ENCODE peak calls at places on chromosomes 7 and 10, in four cellular contexts. One of them, this sample, is unnamed. For H3K4me1 and H3K36me3, the result is how much of the 10 kb centered on the place peaks cover.

GRCh38 chr10:103739039-103739764 is 116.2 kb downstream of the SH3PXD2A start:
- DNase-seq in CD8-positive, alpha-beta T cell: no peak
- DNase-seq in mesendoderm: peak
- DNase-seq in left ventricle myocardium inferior: no peak
- DNase-seq in this sample: no peak

GRCh38 chr7:70392282-70392681 is 739.7 kb upstream of the GALNT17 start:
- DNase-seq in mesendoderm: no peak
- DNase-seq in left ventricle myocardium inferior: no peak
- DNase-seq in CD8-positive, alpha-beta T cell: no peak
- DNase-seq in this sample: no peak

GRCh38 chr10:31554556-31554955 is 235.5 kb downstream of the ZEB1 start:
- DNase-seq in mesendoderm: no peak
- DNase-seq in left ventricle myocardium inferior: no peak
- DNase-seq in CD8-positive, alpha-beta T cell: no peak
- DNase-seq in this sample: no peak

GRCh38 chr7:129501760-129502707 is at the start of gene SMKR1:
- DNase-seq in CD8-positive, alpha-beta T cell: peak
- DNase-seq in left ventricle myocardium inferior: peak
- DNase-seq in mesendoderm: peak
- DNase-seq in this sample: peak

GRCh38 chr7:153398789-153399553 is 639.4 kb downstream of the ACTR3B start:
- DNase-seq in CD8-positive, alpha-beta T cell: no peak
- DNase-seq in left ventricle myocardium inferior: no peak
- DNase-seq in mesendoderm: no peak
- DNase-seq in this sample: no peak

GRCh38 chr10:71217266-71218045 is 5.1 kb downstream of the UNC5B start:
- DNase-seq in CD8-positive, alpha-beta T cell: no peak
- DNase-seq in mesendoderm: peak
- DNase-seq in left ventricle myocardium inferior: no peak
- DNase-seq in this sample: peak

GRCh38 chr7:71015260-71015900 is 116.6 kb upstream of the GALNT17 start:
- DNase-seq in CD8-positive, alpha-beta T cell: no peak
- DNase-seq in mesendoderm: peak
- DNase-seq in left ventricle myocardium inferior: peak
- DNase-seq in this sample: peak

GRCh38 chr10:79910344-79910743 is 38.6 kb downstream of the SFTPD start:
- DNase-seq in CD8-positive, alpha-beta T cell: no peak
- DNase-seq in mesendoderm: no peak
- DNase-seq in left ventricle myocardium inferior: no peak
- DNase-seq in this sample: no peak

GRCh38 chr7:121015560-121015959 is 27.0 kb downstream of the CPED1 start:
- DNase-seq in CD8-positive, alpha-beta T cell: no peak
- DNase-seq in mesendoderm: no peak
- DNase-seq in left ventricle myocardium inferior: no peak
- DNase-seq in this sample: no peak

GRCh38 chr10:132503581-132504421 is 33.8 kb upstream of the INPP5A start:
- DNase-seq in mesendoderm: no peak
- DNase-seq in CD8-positive, alpha-beta T cell: no peak
- DNase-seq in left ventricle myocardium inferior: peak
- DNase-seq in this sample: no peak

GRCh38 chr7:32905175-32905662 is 13.7 kb upstream of the KBTBD2 start:
- DNase-seq in CD8-positive, alpha-beta T cell: peak
- DNase-seq in left ventricle myocardium inferior: no peak
- DNase-seq in mesendoderm: peak
- DNase-seq in this sample: no peak

GRCh38 chr7:47587389-47587788 is 5.5 kb upstream of the TNS3 start:
- DNase-seq in CD8-positive, alpha-beta T cell: no peak
- DNase-seq in mesendoderm: no peak
- DNase-seq in left ventricle myocardium inferior: no peak
- DNase-seq in this sample: no peak

GRCh38 chr10:48545462-48546145 is 59.3 kb downstream of the ARHGAP22 start:
- DNase-seq in left ventricle myocardium inferior: no peak
- DNase-seq in mesendoderm: no peak
- DNase-seq in CD8-positive, alpha-beta T cell: no peak
- DNase-seq in this sample: no peak

GRCh38 chr10:103757531-103758293 is 97.7 kb downstream of the SH3PXD2A start:
- DNase-seq in mesendoderm: peak
- DNase-seq in CD8-positive, alpha-beta T cell: peak
- DNase-seq in left ventricle myocardium inferior: peak
- DNase-seq in this sample: no peak

GRCh38 chr10:114363745-114364460 is 40.4 kb downstream of the AFAP1L2 start:
- DNase-seq in CD8-positive, alpha-beta T cell: no peak
- DNase-seq in mesendoderm: no peak
- DNase-seq in left ventricle myocardium inferior: no peak
- DNase-seq in this sample: no peak

GRCh38 chr10:113552014-113552413 is 839 bp upstream of the HABP2 start:
- DNase-seq in mesendoderm: no peak
- DNase-seq in CD8-positive, alpha-beta T cell: no peak
- DNase-seq in left ventricle myocardium inferior: no peak
- DNase-seq in this sample: no peak

GRCh38 chr7:143300959-143301617 is 12.9 kb downstream of the CASP2 start:
- DNase-seq in mesendoderm: no peak
- DNase-seq in left ventricle myocardium inferior: no peak
- DNase-seq in CD8-positive, alpha-beta T cell: no peak
- DNase-seq in this sample: no peak

GRCh38 chr10:5435328-5435727 is 23.0 kb downstream of the NET1 start:
- DNase-seq in left ventricle myocardium inferior: no peak
- DNase-seq in CD8-positive, alpha-beta T cell: no peak
- DNase-seq in mesendoderm: no peak
- DNase-seq in this sample: no peak

GRCh38 chr10:33279276-33279675 is 55.2 kb downstream of the NRP1 start:
- DNase-seq in mesendoderm: peak
- DNase-seq in left ventricle myocardium inferior: no peak
- DNase-seq in CD8-positive, alpha-beta T cell: no peak
- DNase-seq in this sample: no peak

GRCh38 chr10:72794260-72794659 is 99.3 kb upstream of the OIT3 start:
- DNase-seq in mesendoderm: peak
- DNase-seq in CD8-positive, alpha-beta T cell: no peak
- DNase-seq in left ventricle myocardium inferior: no peak
- DNase-seq in this sample: no peak

GRCh38 chr10:94038024-94038423 is 44.3 kb downstream of the PLCE1 start:
- DNase-seq in mesendoderm: peak
- DNase-seq in CD8-positive, alpha-beta T cell: no peak
- DNase-seq in left ventricle myocardium inferior: no peak
- DNase-seq in this sample: no peak

GRCh38 chr7:2982831-2983230 is 60.8 kb downstream of the CARD11 start:
- DNase-seq in mesendoderm: no peak
- DNase-seq in CD8-positive, alpha-beta T cell: peak
- DNase-seq in left ventricle myocardium inferior: no peak
- DNase-seq in this sample: no peak

GRCh38 chr7:96061844-96062243 is 260.1 kb downstream of the SLC25A13 start:
- DNase-seq in left ventricle myocardium inferior: no peak
- DNase-seq in CD8-positive, alpha-beta T cell: no peak
- DNase-seq in mesendoderm: no peak
- DNase-seq in this sample: no peak

GRCh38 chr10:16909961-16910794 is 93.0 kb upstream of the RSU1 start:
- DNase-seq in left ventricle myocardium inferior: no peak
- DNase-seq in CD8-positive, alpha-beta T cell: no peak
- DNase-seq in mesendoderm: no peak
- DNase-seq in this sample: no peak

GRCh38 chr10:95401704-95402469 is 111.1 kb upstream of the PDLIM1 start:
- DNase-seq in mesendoderm: no peak
- DNase-seq in CD8-positive, alpha-beta T cell: no peak
- DNase-seq in left ventricle myocardium inferior: no peak
- DNase-seq in this sample: no peak

GRCh38 chr10:86360657-86361056 is 5.9 kb downstream of the GRID1 start:
- DNase-seq in mesendoderm: no peak
- DNase-seq in left ventricle myocardium inferior: no peak
- DNase-seq in CD8-positive, alpha-beta T cell: no peak
- DNase-seq in this sample: no peak

GRCh38 chr7:114911411-114911810 is 10.5 kb upstream of the MDFIC start:
- DNase-seq in CD8-positive, alpha-beta T cell: no peak
- DNase-seq in mesendoderm: no peak
- DNase-seq in left ventricle myocardium inferior: no peak
- DNase-seq in this sample: no peak

GRCh38 chr10:133308431-133309110 is at the start of the genes TUBGCP2 and ZNF511:
- DNase-seq in left ventricle myocardium inferior: peak
- DNase-seq in mesendoderm: peak
- DNase-seq in CD8-positive, alpha-beta T cell: peak
- DNase-seq in this sample: peak

GRCh38 chr10:62562101-62562500 is 187.9 kb downstream of the ZNF365 start:
- DNase-seq in mesendoderm: no peak
- DNase-seq in CD8-positive, alpha-beta T cell: no peak
- DNase-seq in left ventricle myocardium inferior: no peak
- DNase-seq in this sample: no peak

GRCh38 chr10:114380060-114380459 is 24.2 kb downstream of the AFAP1L2 start:
- DNase-seq in mesendoderm: no peak
- DNase-seq in left ventricle myocardium inferior: no peak
- DNase-seq in CD8-positive, alpha-beta T cell: no peak
- DNase-seq in this sample: no peak

GRCh38 chr10:104085801-104086400 is at the start of gene COL17A1:
- DNase-seq in left ventricle myocardium inferior: no peak
- DNase-seq in mesendoderm: no peak
- DNase-seq in CD8-positive, alpha-beta T cell: no peak
- DNase-seq in this sample: no peak

DNA sequence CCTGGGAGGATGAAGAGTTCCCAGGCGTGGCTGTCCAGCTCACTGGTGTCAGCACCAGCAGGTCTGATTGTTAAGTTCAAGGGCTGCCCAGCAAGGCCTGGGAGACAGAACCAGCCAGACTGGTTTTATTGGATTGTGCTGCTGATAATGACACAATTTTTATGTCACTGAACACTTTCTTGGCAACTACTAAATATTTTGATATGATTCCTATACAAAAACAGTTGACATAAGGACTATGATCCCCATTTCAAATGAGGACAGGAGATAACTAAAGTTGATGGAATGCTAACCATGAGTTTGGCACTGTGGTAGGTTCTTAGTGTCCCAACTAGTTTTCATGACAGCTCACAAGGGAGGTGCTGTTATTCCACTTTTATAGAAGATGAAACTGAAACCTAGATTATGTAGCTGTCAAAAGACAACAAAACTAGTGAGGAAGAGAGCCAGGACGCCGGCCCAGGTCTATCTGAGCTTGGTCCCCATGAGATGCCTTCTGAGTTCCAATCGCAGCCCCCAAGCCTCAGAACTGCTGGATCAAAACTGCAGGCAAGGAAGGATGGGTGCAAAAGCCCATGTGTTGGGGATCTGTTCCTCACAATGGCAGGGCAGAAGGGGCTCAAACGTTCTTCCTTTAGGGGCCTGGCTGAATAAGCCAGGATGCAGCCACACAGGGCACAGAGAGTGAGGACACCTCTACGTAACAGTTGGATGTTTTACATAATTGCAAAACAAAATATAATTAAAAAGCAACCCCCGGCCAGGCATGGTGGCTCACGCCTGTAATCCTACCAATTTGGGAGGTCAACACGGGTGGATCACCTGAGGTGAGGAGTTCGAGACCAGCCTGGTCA is 52.8 kb downstream of the COBL start:
- DNase-seq in mesendoderm: no peak
- DNase-seq in CD8-positive, alpha-beta T cell: no peak
- DNase-seq in left ventricle myocardium inferior: no peak
- DNase-seq in this sample: no peak
- H3K27ac ChIP-seq in mesendoderm: no peak
- H3K27ac ChIP-seq in CD8-positive, alpha-beta T cell: no peak
- H3K27ac ChIP-seq in left ventricle myocardium inferior: peak
- H3K27ac ChIP-seq in this sample: peak

GRCh38 chr7:20776214-20776875 is 10.3 kb downstream of the SP8 start:
- DNase-seq in left ventricle myocardium inferior: no peak
- DNase-seq in mesendoderm: peak
- DNase-seq in CD8-positive, alpha-beta T cell: no peak
- DNase-seq in this sample: no peak
- H3K4me1 ChIP-seq in left ventricle myocardium inferior: under half
- H3K4me1 ChIP-seq in mesendoderm: under half
- H3K4me1 ChIP-seq in CD8-positive, alpha-beta T cell: under half
- H3K4me1 ChIP-seq in this sample: under half

DNA sequence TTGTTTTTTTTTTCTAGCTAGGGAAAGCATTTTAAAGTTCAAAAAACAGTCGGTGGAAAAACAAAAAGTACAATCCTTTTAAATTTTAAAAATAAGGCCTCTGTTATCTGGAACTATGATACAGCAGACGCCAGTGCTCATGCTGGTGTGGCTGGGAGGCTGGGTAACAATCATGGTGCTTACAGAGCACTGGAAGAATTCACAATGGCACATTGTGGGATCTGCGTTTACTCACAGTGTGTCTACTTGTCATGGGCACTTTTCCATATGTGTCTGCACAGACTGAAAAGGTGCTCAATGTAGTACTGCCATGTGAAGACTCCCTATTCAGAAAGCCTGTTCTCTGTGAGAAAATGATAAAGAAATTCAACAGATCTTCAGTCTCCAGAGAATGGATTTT is 278.2 kb upstream of the IMMP2L start:
- DNase-seq in CD8-positive, alpha-beta T cell: no peak
- DNase-seq in left ventricle myocardium inferior: no peak
- DNase-seq in mesendoderm: no peak
- DNase-seq in this sample: no peak
- H3K36me3 ChIP-seq in CD8-positive, alpha-beta T cell: under half
- H3K36me3 ChIP-seq in left ventricle myocardium inferior: under half
- H3K36me3 ChIP-seq in mesendoderm: under half
- H3K36me3 ChIP-seq in this sample: under half

GRCh38 chr7:45919947-45920542 is 1.0 kb downstream of the IGFBP3 start:
- DNase-seq in left ventricle myocardium inferior: no peak
- DNase-seq in CD8-positive, alpha-beta T cell: no peak
- DNase-seq in mesendoderm: no peak
- DNase-seq in this sample: no peak
- H3K27ac ChIP-seq in left ventricle myocardium inferior: peak
- H3K27ac ChIP-seq in CD8-positive, alpha-beta T cell: peak
- H3K27ac ChIP-seq in mesendoderm: no peak
- H3K27ac ChIP-seq in this sample: no peak

GRCh38 chr7:98287486-98287959 is 6.0 kb downstream of the BRI3 start:
- DNase-seq in CD8-positive, alpha-beta T cell: no peak
- DNase-seq in left ventricle myocardium inferior: no peak
- DNase-seq in mesendoderm: peak
- DNase-seq in this sample: no peak
- H3K4me1 ChIP-seq in CD8-positive, alpha-beta T cell: under half
- H3K4me1 ChIP-seq in left ventricle myocardium inferior: half or more
- H3K4me1 ChIP-seq in mesendoderm: under half
- H3K4me1 ChIP-seq in this sample: under half

DNA sequence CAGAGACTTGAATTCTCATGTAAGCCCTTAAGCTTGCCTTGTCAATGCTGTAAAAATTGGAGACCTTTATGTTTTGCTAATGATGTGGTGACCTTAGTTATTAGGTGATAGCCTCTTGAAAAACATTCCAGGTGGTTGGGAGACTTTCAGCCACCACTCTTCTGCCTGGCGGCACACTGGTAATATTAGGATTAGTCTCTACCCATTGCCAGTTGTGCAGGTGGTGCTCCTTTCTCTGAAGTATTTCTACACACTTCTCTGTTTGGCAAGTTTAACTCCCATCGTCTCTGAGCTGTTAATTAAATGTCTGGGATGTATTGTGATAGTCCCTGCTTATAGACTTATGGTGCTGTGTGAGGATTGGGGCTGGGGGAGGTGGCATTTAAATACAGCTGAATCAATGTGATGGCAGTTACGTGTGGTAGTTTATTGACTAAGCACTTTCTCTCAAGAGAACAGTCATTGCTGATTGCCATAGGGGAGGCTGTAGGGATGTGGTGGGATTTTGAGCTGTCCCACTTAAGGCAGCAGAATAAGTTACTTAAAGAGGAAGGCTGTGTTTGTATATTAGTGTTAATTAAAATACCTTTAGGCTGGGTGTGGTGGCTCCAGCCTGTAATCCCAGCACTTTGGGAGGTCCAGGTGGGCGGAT is 61.7 kb downstream of the DAGLB start:
- DNase-seq in CD8-positive, alpha-beta T cell: no peak
- DNase-seq in left ventricle myocardium inferior: no peak
- DNase-seq in mesendoderm: no peak
- DNase-seq in this sample: no peak
- H3K36me3 ChIP-seq in CD8-positive, alpha-beta T cell: under half
- H3K36me3 ChIP-seq in left ventricle myocardium inferior: under half
- H3K36me3 ChIP-seq in mesendoderm: under half
- H3K36me3 ChIP-seq in this sample: under half

GRCh38 chr10:119306964-119307363 is 99.6 kb downstream of the GRK5 start:
- DNase-seq in CD8-positive, alpha-beta T cell: no peak
- DNase-seq in left ventricle myocardium inferior: no peak
- DNase-seq in mesendoderm: no peak
- DNase-seq in this sample: no peak
- H3K27ac ChIP-seq in CD8-positive, alpha-beta T cell: peak
- H3K27ac ChIP-seq in left ventricle myocardium inferior: peak
- H3K27ac ChIP-seq in mesendoderm: no peak
- H3K27ac ChIP-seq in this sample: no peak